ENCODE peak calls at places on chromosomes 2 and 18, in ten cellular contexts. One of them, this sample, is unnamed.

GRCh38 chr2:220506466-220506865 is 879.0 kb downstream of the SLC4A3 start:
- DNase-seq in IMR-90: no peak
- DNase-seq in ovary: no peak
- DNase-seq in uterus: no peak
- DNase-seq in A549: no peak
- DNase-seq in spleen: no peak
- DNase-seq in GM12891: no peak
- DNase-seq in upper lobe of left lung: no peak
- DNase-seq in NB4: no peak
- DNase-seq in tibial nerve: no peak
- DNase-seq in this sample: no peak

GRCh38 chr2:215052404-215052803 is 86.0 kb downstream of the ABCA12 start:
- DNase-seq in tibial nerve: no peak
- DNase-seq in A549: no peak
- DNase-seq in spleen: no peak
- DNase-seq in GM12891: no peak
- DNase-seq in NB4: no peak
- DNase-seq in IMR-90: no peak
- DNase-seq in uterus: no peak
- DNase-seq in ovary: no peak
- DNase-seq in upper lobe of left lung: no peak
- DNase-seq in this sample: no peak

GRCh38 chr2:39395313-39395712 is 41.8 kb downstream of the MAP4K3 start:
- DNase-seq in tibial nerve: no peak
- DNase-seq in GM12891: no peak
- DNase-seq in NB4: no peak
- DNase-seq in upper lobe of left lung: no peak
- DNase-seq in ovary: no peak
- DNase-seq in spleen: no peak
- DNase-seq in IMR-90: no peak
- DNase-seq in uterus: no peak
- DNase-seq in A549: no peak
- DNase-seq in this sample: no peak

GRCh38 chr2:25537526-25537925 is 135.9 kb downstream of the DTNB start:
- DNase-seq in IMR-90: no peak
- DNase-seq in ovary: no peak
- DNase-seq in spleen: no peak
- DNase-seq in A549: peak
- DNase-seq in GM12891: no peak
- DNase-seq in upper lobe of left lung: no peak
- DNase-seq in NB4: no peak
- DNase-seq in uterus: no peak
- DNase-seq in tibial nerve: no peak
- DNase-seq in this sample: no peak

GRCh38 chr2:170842785-170843184 is 26.1 kb downstream of the GAD1 start:
- DNase-seq in upper lobe of left lung: no peak
- DNase-seq in NB4: no peak
- DNase-seq in spleen: no peak
- DNase-seq in tibial nerve: no peak
- DNase-seq in A549: no peak
- DNase-seq in IMR-90: no peak
- DNase-seq in GM12891: no peak
- DNase-seq in ovary: no peak
- DNase-seq in uterus: no peak
- DNase-seq in this sample: no peak

GRCh38 chr2:20571231-20571630 is 79.7 kb downstream of the HS1BP3 start:
- DNase-seq in GM12891: no peak
- DNase-seq in IMR-90: no peak
- DNase-seq in spleen: peak
- DNase-seq in uterus: peak
- DNase-seq in NB4: no peak
- DNase-seq in tibial nerve: no peak
- DNase-seq in upper lobe of left lung: no peak
- DNase-seq in A549: no peak
- DNase-seq in ovary: no peak
- DNase-seq in this sample: no peak

GRCh38 chr18:13420969-13421686 is 202.6 kb downstream of the LDLRAD4 start:
- DNase-seq in upper lobe of left lung: no peak
- DNase-seq in tibial nerve: no peak
- DNase-seq in spleen: no peak
- DNase-seq in NB4: no peak
- DNase-seq in uterus: no peak
- DNase-seq in ovary: no peak
- DNase-seq in A549: no peak
- DNase-seq in GM12891: no peak
- DNase-seq in IMR-90: no peak
- DNase-seq in this sample: no peak

GRCh38 chr2:17035010-17035409 is 369.4 kb upstream of the CYRIA start:
- DNase-seq in upper lobe of left lung: no peak
- DNase-seq in tibial nerve: no peak
- DNase-seq in GM12891: no peak
- DNase-seq in uterus: no peak
- DNase-seq in spleen: no peak
- DNase-seq in A549: no peak
- DNase-seq in IMR-90: peak
- DNase-seq in ovary: no peak
- DNase-seq in NB4: no peak
- DNase-seq in this sample: no peak

GRCh38 chr2:142291964-142292363 is 161.1 kb upstream of the LRP1B start:
- DNase-seq in upper lobe of left lung: no peak
- DNase-seq in tibial nerve: no peak
- DNase-seq in spleen: no peak
- DNase-seq in IMR-90: no peak
- DNase-seq in uterus: no peak
- DNase-seq in NB4: no peak
- DNase-seq in ovary: no peak
- DNase-seq in A549: no peak
- DNase-seq in GM12891: no peak
- DNase-seq in this sample: no peak

GRCh38 chr2:230956827-230957755 is 32.0 kb upstream of the GPR55 start:
- DNase-seq in NB4: peak
- DNase-seq in ovary: peak
- DNase-seq in IMR-90: peak
- DNase-seq in upper lobe of left lung: peak
- DNase-seq in A549: peak
- DNase-seq in GM12891: no peak
- DNase-seq in uterus: peak
- DNase-seq in tibial nerve: peak
- DNase-seq in spleen: no peak
- DNase-seq in this sample: peak
- TF ChIP-seq POLR2A in NB4: no peak
- TF ChIP-seq POLR2A in ovary: no peak
- TF ChIP-seq POLR2A in IMR-90: no peak
- TF ChIP-seq POLR2A in upper lobe of left lung: no peak
- TF ChIP-seq POLR2A in A549: no peak
- TF ChIP-seq POLR2A in GM12891: peak
- TF ChIP-seq POLR2A in uterus: no peak
- TF ChIP-seq POLR2A in tibial nerve: no peak
- TF ChIP-seq POLR2A in spleen: no peak
- TF ChIP-seq POLR2A in this sample: no peak

DNA sequence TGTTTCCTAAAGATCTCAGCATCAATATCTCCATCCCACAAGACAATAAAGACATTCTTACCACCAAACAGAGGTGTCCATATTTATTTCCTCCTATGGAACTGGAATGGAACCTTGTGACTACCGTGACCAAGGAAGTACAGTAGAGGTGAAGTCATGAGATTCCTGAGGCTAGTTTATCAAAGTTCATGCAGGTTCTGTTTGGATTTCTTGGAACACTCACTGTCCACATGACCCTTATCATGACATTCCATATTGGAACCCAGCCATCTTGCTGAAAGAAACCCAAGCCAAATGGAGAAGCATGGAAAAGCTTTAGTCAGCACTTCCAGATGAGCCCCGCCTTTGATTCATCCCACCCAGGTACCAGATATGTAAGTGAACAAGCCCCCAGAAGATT is 516.0 kb upstream of the POU3F3 start:
- DNase-seq in uterus: no peak
- DNase-seq in spleen: no peak
- DNase-seq in NB4: no peak
- DNase-seq in ovary: no peak
- DNase-seq in GM12891: no peak
- DNase-seq in tibial nerve: no peak
- DNase-seq in IMR-90: no peak
- DNase-seq in upper lobe of left lung: no peak
- DNase-seq in A549: no peak
- DNase-seq in this sample: no peak
- TF ChIP-seq POLR2A in uterus: no peak
- TF ChIP-seq POLR2A in spleen: no peak
- TF ChIP-seq POLR2A in NB4: no peak
- TF ChIP-seq POLR2A in ovary: no peak
- TF ChIP-seq POLR2A in GM12891: no peak
- TF ChIP-seq POLR2A in tibial nerve: no peak
- TF ChIP-seq POLR2A in IMR-90: no peak
- TF ChIP-seq POLR2A in upper lobe of left lung: no peak
- TF ChIP-seq POLR2A in A549: no peak
- TF ChIP-seq POLR2A in this sample: no peak

GRCh38 chr2:61853848-61854434 is at the start of gene FAM161A:
- DNase-seq in upper lobe of left lung: peak
- DNase-seq in A549: peak
- DNase-seq in NB4: peak
- DNase-seq in tibial nerve: peak
- DNase-seq in GM12891: peak
- DNase-seq in IMR-90: peak
- DNase-seq in uterus: peak
- DNase-seq in ovary: peak
- DNase-seq in spleen: peak
- DNase-seq in this sample: peak
- TF ChIP-seq POLR2A in upper lobe of left lung: peak
- TF ChIP-seq POLR2A in A549: peak
- TF ChIP-seq POLR2A in NB4: peak
- TF ChIP-seq POLR2A in tibial nerve: peak
- TF ChIP-seq POLR2A in GM12891: no peak
- TF ChIP-seq POLR2A in IMR-90: no peak
- TF ChIP-seq POLR2A in uterus: peak
- TF ChIP-seq POLR2A in ovary: no peak
- TF ChIP-seq POLR2A in spleen: no peak
- TF ChIP-seq POLR2A in this sample: no peak

DNA sequence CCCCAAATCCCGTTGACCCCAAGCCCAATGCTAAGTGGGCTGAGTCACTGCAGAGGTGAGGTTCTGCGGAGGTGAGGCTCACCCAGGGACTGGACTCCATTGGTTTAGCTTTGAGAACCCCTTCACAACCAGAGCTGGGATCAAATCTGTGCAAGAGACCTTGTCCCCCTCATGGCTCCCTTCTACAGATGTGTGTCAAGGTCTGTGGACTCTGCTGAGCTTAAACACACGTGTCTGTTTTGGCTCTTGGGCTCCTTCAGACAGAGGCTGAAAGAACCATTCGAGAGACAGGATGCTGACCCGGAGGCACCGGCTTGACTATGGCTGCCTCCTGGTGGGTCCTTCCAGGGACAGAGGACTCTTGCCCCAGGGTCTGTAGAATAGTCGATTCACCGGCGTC is 190.3 kb downstream of the LPIN1 start:
- DNase-seq in A549: no peak
- DNase-seq in tibial nerve: no peak
- DNase-seq in IMR-90: no peak
- DNase-seq in spleen: no peak
- DNase-seq in uterus: no peak
- DNase-seq in GM12891: no peak
- DNase-seq in ovary: no peak
- DNase-seq in upper lobe of left lung: no peak
- DNase-seq in NB4: no peak
- DNase-seq in this sample: no peak
- TF ChIP-seq POLR2A in A549: no peak
- TF ChIP-seq POLR2A in tibial nerve: no peak
- TF ChIP-seq POLR2A in IMR-90: no peak
- TF ChIP-seq POLR2A in spleen: no peak
- TF ChIP-seq POLR2A in uterus: no peak
- TF ChIP-seq POLR2A in GM12891: no peak
- TF ChIP-seq POLR2A in ovary: no peak
- TF ChIP-seq POLR2A in upper lobe of left lung: no peak
- TF ChIP-seq POLR2A in NB4: no peak
- TF ChIP-seq POLR2A in this sample: no peak

GRCh38 chr2:2613279-2614199 is 282.5 kb upstream of the MYT1L start:
- DNase-seq in GM12891: peak
- DNase-seq in uterus: peak
- DNase-seq in IMR-90: peak
- DNase-seq in ovary: peak
- DNase-seq in tibial nerve: peak
- DNase-seq in NB4: no peak
- DNase-seq in spleen: peak
- DNase-seq in A549: peak
- DNase-seq in upper lobe of left lung: peak
- DNase-seq in this sample: peak
- TF ChIP-seq POLR2A in GM12891: no peak
- TF ChIP-seq POLR2A in uterus: no peak
- TF ChIP-seq POLR2A in IMR-90: no peak
- TF ChIP-seq POLR2A in ovary: no peak
- TF ChIP-seq POLR2A in tibial nerve: no peak
- TF ChIP-seq POLR2A in NB4: no peak
- TF ChIP-seq POLR2A in spleen: no peak
- TF ChIP-seq POLR2A in A549: peak
- TF ChIP-seq POLR2A in upper lobe of left lung: no peak
- TF ChIP-seq POLR2A in this sample: no peak